ENCODE peak calls at places on chromosomes 1 and 21, in six cellular contexts. Q is heart right ventricle; G is Calu3; L is hypothalamus; Z is naive thymus-derived CD4-positive, alpha-beta T cell; F is HEK293T. K is an unnamed sample.

GRCh38 chr21:32516729-32517649 is 68.3 kb downstream of the TCP10L start:
- DNase-seq in Z (no peak), F (no peak), G (no peak), Q (no peak), L (no peak), K (peak)

GRCh38 chr1:114105401-114105979 is 48.2 kb downstream of the SYT6 start:
- DNase-seq in Q (no peak), F (peak), G (no peak), L (no peak), Z (no peak), K (no peak)

GRCh38 chr1:1069711-1070676 is 4.1 kb downstream of the RNF223 start:
- DNase-seq in F (no peak), Z (no peak), G (peak), Q (no peak), L (no peak), K (no peak)

GRCh38 chr1:219713981-219714381 is 101.1 kb upstream of the ZC3H11B start:
- DNase-seq in Z (no peak), Q (no peak), L (no peak), G (no peak), F (no peak), K (no peak)

GRCh38 chr1:150022357-150022756 is 11.8 kb upstream of the OTUD7B start:
- DNase-seq in F (no peak), Z (no peak), Q (no peak), G (no peak), L (no peak), K (no peak)

GRCh38 chr1:95660736-95661135 is 426.7 kb downstream of the RWDD3 start:
- DNase-seq in F (no peak), G (no peak), Q (no peak), L (no peak), Z (no peak), K (no peak)

GRCh38 chr1:29291756-29292155 is 55.4 kb downstream of the PTPRU start:
- DNase-seq in G (no peak), L (no peak), F (no peak), Z (no peak), Q (no peak), K (no peak)

GRCh38 chr21:41932191-41932575 is 21.6 kb downstream of the C2CD2 start:
- DNase-seq in Q (no peak), L (no peak), G (no peak), F (no peak), Z (no peak), K (peak)

GRCh38 chr1:159817276-159818041 is 9.2 kb upstream of the SLAMF8 start:
- DNase-seq in G (no peak), F (no peak), Z (no peak), Q (no peak), L (no peak), K (no peak)

GRCh38 chr1:169610110-169610509 is 19.8 kb downstream of the SELP start:
- DNase-seq in F (no peak), Q (no peak), G (no peak), L (no peak), Z (no peak), K (no peak)

GRCh38 chr1:58442114-58442513 is 104.4 kb downstream of the OMA1 start:
- DNase-seq in Q (no peak), F (no peak), L (no peak), G (no peak), Z (no peak), K (no peak)

GRCh38 chr1:23423415-23424170 is 955 bp downstream of the TCEA3 start:
- DNase-seq in G (peak), L (no peak), Q (peak), F (no peak), Z (peak), K (no peak)

GRCh38 chr1:37070126-37070525 is 35.8 kb upstream of the GRIK3 start:
- DNase-seq in G (no peak), Q (no peak), Z (no peak), L (no peak), F (no peak), K (no peak)

GRCh38 chr1:171913385-171913784 is 72.1 kb downstream of the DNM3 start:
- DNase-seq in Z (no peak), L (no peak), Q (no peak), G (peak), F (no peak), K (no peak)

GRCh38 chr1:38208720-38209632 is 162.4 kb upstream of the POU3F1 start:
- DNase-seq in F (no peak), Q (no peak), L (no peak), G (no peak), Z (no peak), K (no peak)

GRCh38 chr21:32547018-32547417 is 38.3 kb downstream of the TCP10L start:
- DNase-seq in G (no peak), L (no peak), F (no peak), Q (no peak), Z (no peak), K (no peak)

GRCh38 chr1:91803847-91804545 is 82.0 kb downstream of the TGFBR3 start:
- DNase-seq in Z (peak), L (no peak), F (no peak), Q (no peak), G (peak), K (no peak)

GRCh38 chr1:50181027-50181663 is 72.4 kb downstream of the ELAVL4 start:
- DNase-seq in F (no peak), G (no peak), Q (no peak), Z (no peak), L (no peak), K (no peak)

GRCh38 chr21:37636152-37636860 is 269.7 kb downstream of the DYRK1A start:
- DNase-seq in G (peak), L (no peak), F (no peak), Z (no peak), Q (no peak), K (peak)

GRCh38 chr1:25958475-25958874 is 39.4 kb downstream of the PAFAH2 start:
- DNase-seq in Z (no peak), Q (no peak), L (no peak), F (no peak), G (no peak), K (peak)

GRCh38 chr1:8523641-8524206 is 205.8 kb downstream of the SLC45A1 start:
- DNase-seq in L (no peak), Q (no peak), F (no peak), Z (peak), G (no peak), K (no peak)

GRCh38 chr1:67532452-67533216 is 102.4 kb upstream of the SERBP1 start:
- DNase-seq in Q (no peak), L (no peak), G (peak), F (peak), Z (peak), K (peak)

GRCh38 chr1:36516372-36517018 is 33.8 kb upstream of the CSF3R start:
- DNase-seq in Q (no peak), G (peak), Z (peak), L (no peak), F (peak), K (no peak)

GRCh38 chr1:110228853-110229252 is 18.7 kb downstream of the KCNC4 start:
- DNase-seq in Z (no peak), L (no peak), F (no peak), Q (no peak), G (no peak), K (no peak)

GRCh38 chr21:42038393-42038792 is 28.2 kb upstream of the ZBTB21 start:
- DNase-seq in L (no peak), Z (no peak), F (no peak), G (no peak), Q (no peak), K (no peak)

GRCh38 chr1:165383067-165383466 is 26.6 kb upstream of the LMX1A start:
- DNase-seq in Z (no peak), G (no peak), F (no peak), Q (peak), L (no peak), K (peak)

GRCh38 chr1:58718435-58718834 is 18.6 kb upstream of the MYSM1 start:
- DNase-seq in Z (peak), Q (no peak), F (no peak), L (no peak), G (no peak), K (no peak)

GRCh38 chr21:35222541-35222941 is 173.4 kb upstream of the RUNX1 start:
- DNase-seq in Z (peak), L (no peak), G (no peak), F (no peak), Q (no peak), K (no peak)

GRCh38 chr21:45381036-45381787 is 23.8 kb upstream of the COL18A1 start:
- DNase-seq in F (no peak), L (no peak), Z (no peak), Q (no peak), G (no peak), K (no peak)

GRCh38 chr1:45913183-45913924 is 109.9 kb downstream of the MAST2 start:
- DNase-seq in Q (peak), G (no peak), Z (no peak), F (peak), L (no peak), K (peak)

GRCh38 chr1:224800486-224801119 is 128.9 kb upstream of the DNAH14 start:
- DNase-seq in L (no peak), Q (no peak), F (no peak), G (no peak), Z (no peak), K (no peak)

GRCh38 chr1:226682841-226683800 is 56.0 kb downstream of the ITPKB start:
- DNase-seq in Z (no peak), L (no peak), G (no peak), Q (no peak), F (no peak), K (no peak)

GRCh38 chr1:202691846-202692245 is 18.4 kb downstream of the SYT2 start:
- DNase-seq in F (no peak), G (no peak), Z (no peak), Q (no peak), L (no peak), K (no peak)